ENCODE peak calls at places on chromosome 11, in ten cellular contexts. D is BE2C, F is adrenal gland, J is neural progenitor cell, T is MM.1S, Q is fibroblast of the aortic adventitia, E is endothelial cell of umbilical vein, Y is heart right ventricle, M is IMR-90, H is fibroblast of lung. O is an unnamed sample.

GRCh38 chr11:8867856-8868705 is 42.9 kb upstream of the AKIP1 start:
- DNase-seq in Y (no peak), F (no peak), M (peak), T (no peak), D (no peak), Q (peak), H (peak), E (no peak), J (no peak), O (no peak)

GRCh38 chr11:125236072-125236825 is 71.7 kb downstream of the PKNOX2 start:
- DNase-seq in Q (no peak), D (no peak), M (no peak), T (no peak), Y (no peak), E (no peak), F (no peak), H (no peak), J (no peak), O (no peak)

GRCh38 chr11:129023968-129024676 is 81.5 kb upstream of the TP53AIP1 start:
- DNase-seq in E (peak), H (no peak), M (peak), Q (peak), Y (no peak), T (peak), D (no peak), F (no peak), J (peak), O (no peak)

GRCh38 chr11:94315664-94316063 is 11.3 kb downstream of the IZUMO1R start:
- DNase-seq in M (peak), Q (peak), H (no peak), F (no peak), D (no peak), E (no peak), Y (no peak), J (no peak), T (no peak), O (no peak)

GRCh38 chr11:45967506-45967905 is 45.0 kb downstream of the LARGE2 start:
- DNase-seq in Y (no peak), D (no peak), E (no peak), H (no peak), Q (no peak), F (no peak), M (no peak), J (no peak), T (no peak), O (no peak)

GRCh38 chr11:1453611-1454386 is 32.8 kb downstream of the MOB2 start:
- DNase-seq in F (no peak), Q (no peak), T (peak), Y (no peak), J (peak), E (no peak), M (no peak), D (no peak), H (no peak), O (no peak)

GRCh38 chr11:109374032-109374431 is 48.0 kb upstream of the C11orf87 start:
- DNase-seq in Y (no peak), T (no peak), D (no peak), F (no peak), H (no peak), E (no peak), M (no peak), Q (no peak), J (no peak), O (no peak)

GRCh38 chr11:45537617-45538016 is 127.8 kb downstream of the CHST1 start:
- DNase-seq in M (peak), F (no peak), H (no peak), E (no peak), T (no peak), D (no peak), Q (no peak), J (no peak), Y (no peak), O (no peak)

GRCh38 chr11:18668131-18668530 is 30.4 kb upstream of the TMEM86A start:
- DNase-seq in E (no peak), D (no peak), H (no peak), M (no peak), F (no peak), Q (no peak), Y (no peak), J (no peak), T (no peak), O (no peak)

GRCh38 chr11:73189315-73189714 is 28.8 kb upstream of the P2RY2 start:
- DNase-seq in E (no peak), F (peak), T (no peak), Y (no peak), M (no peak), J (no peak), Q (no peak), D (no peak), H (no peak), O (no peak)

GRCh38 chr11:110279881-110280280 is 16.5 kb downstream of the RDX start:
- DNase-seq in Y (no peak), E (peak), F (no peak), T (no peak), H (no peak), M (no peak), Q (no peak), J (no peak), D (no peak), O (no peak)

GRCh38 chr11:32892355-32893090 is at the start of gene QSER1:
- DNase-seq in Y (peak), H (peak), T (peak), M (peak), J (peak), D (peak), Q (peak), F (peak), E (peak), O (no peak)

GRCh38 chr11:85783758-85784157 is 27.2 kb downstream of the SYTL2 start:
- DNase-seq in D (no peak), F (no peak), Y (no peak), H (no peak), M (no peak), J (no peak), E (no peak), Q (peak), T (no peak), O (no peak)

GRCh38 chr11:45102361-45102809 is 44.1 kb upstream of the PRDM11 start:
- DNase-seq in J (no peak), E (no peak), H (peak), Y (no peak), D (no peak), F (no peak), Q (no peak), T (no peak), M (no peak), O (no peak)

GRCh38 chr11:37948258-37948657 is 1350.2 kb upstream of the RAG2 start:
- DNase-seq in D (no peak), M (no peak), F (no peak), H (no peak), Q (no peak), J (no peak), T (no peak), Y (no peak), E (no peak), O (no peak)

GRCh38 chr11:69493931-69494821 is 12.7 kb downstream of the LINC01488 start:
- DNase-seq in Y (no peak), H (no peak), J (no peak), F (peak), T (no peak), M (no peak), E (peak), Q (no peak), D (no peak), O (no peak)

GRCh38 chr11:100830978-100831732 is 144.1 kb downstream of the ARHGAP42 start:
- DNase-seq in E (peak), T (no peak), D (no peak), M (peak), H (peak), Q (peak), J (no peak), Y (no peak), F (no peak), O (no peak)

GRCh38 chr11:26188559-26188958 is 143.4 kb upstream of the ANO3 start:
- DNase-seq in Y (no peak), J (no peak), E (no peak), H (peak), M (peak), T (no peak), F (no peak), Q (peak), D (no peak), O (no peak)

GRCh38 chr11:37905707-37906417 is 1307.8 kb upstream of the RAG2 start:
- DNase-seq in F (no peak), Q (no peak), Y (no peak), E (no peak), J (no peak), M (no peak), D (no peak), T (no peak), H (no peak), O (no peak)

GRCh38 chr11:62208785-62209144 is 292 bp downstream of the SCGB2A1 start:
- DNase-seq in Y (no peak), H (no peak), D (no peak), T (no peak), Q (no peak), J (no peak), E (no peak), F (no peak), M (no peak), O (no peak)

GRCh38 chr11:64712430-64713030 is 10.5 kb downstream of the NRXN2 start:
- DNase-seq in E (no peak), D (no peak), Y (no peak), H (no peak), F (no peak), Q (no peak), M (no peak), J (no peak), T (no peak), O (no peak)

GRCh38 chr11:84930863-84931262 is 696.3 kb downstream of the DLG2 start:
- DNase-seq in Y (no peak), H (no peak), J (no peak), T (no peak), F (no peak), M (no peak), E (no peak), Q (no peak), D (no peak), O (no peak)

GRCh38 chr11:61102667-61103491 is 590 bp downstream of the CD5 start:
- DNase-seq in F (peak), E (no peak), Y (no peak), T (no peak), H (no peak), Q (no peak), J (no peak), D (no peak), M (no peak), O (no peak)

GRCh38 chr11:81959341-81959740 is 774.3 kb downstream of the FAM181B start:
- DNase-seq in Y (no peak), H (no peak), M (no peak), E (no peak), Q (no peak), J (peak), D (no peak), T (no peak), F (no peak), O (no peak)

GRCh38 chr11:133146697-133147306 is 385.5 kb downstream of the OPCML start:
- DNase-seq in D (no peak), T (no peak), J (no peak), E (no peak), Q (no peak), M (no peak), Y (no peak), F (no peak), H (no peak), O (no peak)

GRCh38 chr11:6742260-6742659 is 29.5 kb downstream of the OR2AG2 start:
- DNase-seq in M (no peak), F (no peak), Q (no peak), T (no peak), Y (no peak), E (no peak), D (no peak), J (no peak), H (no peak), O (no peak)

GRCh38 chr11:126101930-126102283 is 39.2 kb upstream of the CDON start:
- DNase-seq in M (no peak), Y (no peak), T (no peak), Q (no peak), H (no peak), J (no peak), E (no peak), D (no peak), F (no peak), O (no peak)

GRCh38 chr11:71181566-71181965 is 70.8 kb downstream of the SHANK2 start:
- DNase-seq in Q (no peak), M (no peak), J (no peak), F (no peak), T (no peak), Y (no peak), D (no peak), E (no peak), H (no peak), O (no peak)

GRCh38 chr11:112931686-112932085 is 29.5 kb upstream of the NCAM1 start:
- DNase-seq in Q (no peak), J (no peak), T (no peak), H (no peak), Y (no peak), D (no peak), F (no peak), E (no peak), M (no peak), O (no peak)

GRCh38 chr11:61509058-61510029 is 795 bp downstream of the LRRC10B start:
- DNase-seq in F (peak), H (peak), J (peak), E (peak), M (peak), Q (peak), T (peak), D (peak), Y (peak), O (peak)

GRCh38 chr11:10309163-10310093 is 4.6 kb downstream of the ADM start:
- DNase-seq in E (peak), Q (peak), H (peak), Y (peak), M (peak), D (no peak), F (peak), J (no peak), T (peak), O (peak)

GRCh38 chr11:100010393-100010792 is 676.7 kb upstream of the ARHGAP42 start:
- DNase-seq in J (no peak), M (no peak), D (peak), Y (no peak), Q (no peak), H (no peak), E (no peak), F (no peak), T (no peak), O (no peak)

GRCh38 chr11:124673333-124674167 is at the start of the genes SIAE and SPA17:
- DNase-seq in Y (peak), Q (peak), E (peak), D (peak), F (peak), H (peak), J (peak), T (peak), M (peak), O (peak)

GRCh38 chr11:19763315-19763714 is 50.7 kb downstream of the NAV2 start:
- DNase-seq in Y (no peak), T (no peak), D (no peak), E (peak), M (no peak), F (no peak), H (no peak), J (no peak), Q (peak), O (no peak)

GRCh38 chr11:17333799-17334586 is 17.6 kb upstream of the NCR3LG1 start:
- DNase-seq in Y (peak), T (no peak), F (no peak), M (no peak), Q (no peak), D (no peak), E (no peak), H (no peak), J (no peak), O (no peak)

GRCh38 chr11:72446929-72447753 is 12.8 kb upstream of the CLPB start:
- DNase-seq in T (peak), J (peak), Q (peak), E (peak), H (peak), Y (no peak), F (peak), D (no peak), M (peak), O (peak)

GRCh38 chr11:66238786-66239413 is 29.5 kb upstream of the RAB1B start:
- DNase-seq in F (no peak), H (no peak), J (no peak), Q (no peak), M (no peak), Y (no peak), E (no peak), D (no peak), T (no peak), O (no peak)

GRCh38 chr11:1763796-1764661 is at the start of gene CTSD:
- DNase-seq in F (peak), E (peak), Q (peak), J (peak), D (peak), M (peak), H (peak), T (peak), Y (peak), O (no peak)

DNA sequence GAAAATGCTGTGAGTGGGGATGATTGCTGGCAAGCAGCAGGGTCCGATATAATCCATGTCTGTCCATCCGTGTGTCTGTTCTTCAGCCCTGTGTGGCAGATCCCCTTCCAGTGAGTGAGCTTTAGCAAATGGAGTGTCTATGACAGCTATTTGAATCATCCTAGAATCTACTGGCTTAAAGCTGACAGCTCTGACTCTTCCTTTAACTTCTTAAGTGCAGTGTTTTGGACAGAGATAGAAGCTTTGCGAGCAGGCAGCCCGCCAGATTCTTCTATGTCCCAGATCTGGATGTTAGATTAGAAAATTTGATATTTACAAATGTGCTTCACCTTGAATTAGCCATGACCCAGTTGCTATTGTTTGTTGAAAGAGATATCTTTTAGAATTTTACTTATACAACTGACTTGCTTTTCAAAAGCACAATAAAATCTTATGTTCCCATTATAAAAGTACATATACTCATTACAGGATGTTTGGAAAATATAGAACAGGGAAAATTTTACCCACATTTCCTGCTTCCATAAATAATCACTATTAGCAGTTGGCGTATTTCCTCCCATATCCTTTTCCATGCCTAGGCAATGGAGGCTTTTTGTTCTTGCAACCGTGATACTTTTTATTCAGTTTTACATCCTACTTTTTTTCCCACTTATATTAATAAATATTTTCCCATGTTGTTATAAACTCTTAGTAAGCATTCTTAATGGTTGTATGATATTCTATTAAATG is 124.5 kb downstream of the COMMD9 start:
- DNase-seq in T (no peak), M (peak), Q (no peak), Y (no peak), J (no peak), E (peak), D (peak), F (peak), H (peak), O (no peak)
- H3K4me3 ChIP-seq in T (no peak), M (no peak), Q (no peak), Y (no peak), J (no peak), E (no peak), D (peak), F (no peak), H (no peak), O (no peak)

GRCh38 chr11:77115181-77115611 is 12.6 kb downstream of the OMP start:
- DNase-seq in Y (no peak), E (no peak), M (no peak), Q (no peak), T (no peak), D (no peak), H (no peak), J (no peak), F (no peak), O (no peak)
- TF ChIP-seq CTCF in Y (peak), E (peak), M (no peak), Q (peak), T (peak), D (peak), H (peak), J (peak), F (peak), O (no peak)

GRCh38 chr11:131850507-131850906 is 480.1 kb downstream of the NTM start:
- DNase-seq in D (no peak), Y (no peak), M (no peak), H (no peak), F (no peak), J (peak), E (no peak), T (no peak), Q (no peak), O (no peak)
- H3K4me3 ChIP-seq in D (no peak), Y (no peak), M (no peak), H (no peak), F (no peak), J (no peak), E (no peak), T (no peak), Q (no peak), O (no peak)

GRCh38 chr11:3229673-3230630 is 2.3 kb downstream of the MRGPRE start:
- DNase-seq in E (no peak), Y (no peak), J (no peak), F (no peak), H (no peak), Q (no peak), D (no peak), T (no peak), M (no peak), O (no peak)

GRCh38 chr11:3227568-3228444 is 4.4 kb downstream of the MRGPRE start:
- DNase-seq in D (no peak), E (no peak), M (no peak), Q (no peak), Y (peak), T (no peak), J (no peak), F (no peak), H (no peak), O (no peak)

GRCh38 chr11:3226846-3227567 is 5.2 kb downstream of the MRGPRE start:
- DNase-seq in D (no peak), H (no peak), F (no peak), E (no peak), T (no peak), Y (peak), M (no peak), Q (no peak), J (no peak), O (no peak)

GRCh38 chr11:3225826-3226750 is 6.1 kb downstream of the MRGPRE start:
- DNase-seq in Q (no peak), T (no peak), J (no peak), D (no peak), Y (no peak), F (no peak), M (no peak), H (no peak), E (no peak), O (no peak)

DNA sequence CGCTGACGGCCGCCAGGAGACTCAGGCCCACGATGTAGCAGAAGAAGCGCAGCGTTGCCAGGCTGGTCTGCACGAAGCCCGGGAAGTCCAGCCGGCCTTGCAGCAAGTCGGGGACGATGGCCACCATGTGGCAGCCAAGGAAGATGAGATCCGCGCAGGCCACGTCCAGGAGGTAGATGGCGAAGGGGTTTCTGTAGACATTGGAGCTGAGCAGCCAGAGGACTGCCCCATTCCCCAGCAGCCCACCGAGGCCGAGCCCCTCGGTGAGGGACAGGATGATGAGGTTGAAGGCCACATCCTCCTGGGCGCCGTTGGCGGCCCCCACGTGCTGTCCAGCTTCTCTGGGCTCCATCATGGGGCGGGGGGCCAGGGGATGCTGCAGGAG is 3.8 kb downstream of the MRGPRE start:
- DNase-seq in Q (no peak), D (no peak), T (no peak), E (no peak), M (no peak), H (no peak), J (no peak), Y (peak), F (no peak), O (no peak)
- TF ChIP-seq CTCF in Q (no peak), D (no peak), T (no peak), E (no peak), M (no peak), H (no peak), J (no peak), Y (no peak), F (no peak), O (no peak)

GRCh38 chr11:12679471-12679870 is 5.2 kb downstream of the TEAD1 start:
- DNase-seq in Y (no peak), J (no peak), E (no peak), M (no peak), T (no peak), F (no peak), H (no peak), Q (no peak), D (no peak), O (no peak)

GRCh38 chr11:12680246-12680939 is 6.2 kb downstream of the TEAD1 start:
- DNase-seq in D (peak), T (peak), E (no peak), Y (peak), H (peak), J (peak), F (peak), Q (peak), M (peak), O (no peak)

GRCh38 chr11:12678092-12678491 is 3.9 kb downstream of the TEAD1 start:
- DNase-seq in F (no peak), T (no peak), M (no peak), Y (no peak), Q (peak), J (no peak), H (no peak), E (no peak), D (no peak), O (no peak)

GRCh38 chr11:12677131-12677530 is 2.9 kb downstream of the TEAD1 start:
- DNase-seq in T (no peak), D (peak), J (peak), H (peak), E (peak), F (no peak), Q (peak), Y (no peak), M (no peak), O (no peak)

DNA sequence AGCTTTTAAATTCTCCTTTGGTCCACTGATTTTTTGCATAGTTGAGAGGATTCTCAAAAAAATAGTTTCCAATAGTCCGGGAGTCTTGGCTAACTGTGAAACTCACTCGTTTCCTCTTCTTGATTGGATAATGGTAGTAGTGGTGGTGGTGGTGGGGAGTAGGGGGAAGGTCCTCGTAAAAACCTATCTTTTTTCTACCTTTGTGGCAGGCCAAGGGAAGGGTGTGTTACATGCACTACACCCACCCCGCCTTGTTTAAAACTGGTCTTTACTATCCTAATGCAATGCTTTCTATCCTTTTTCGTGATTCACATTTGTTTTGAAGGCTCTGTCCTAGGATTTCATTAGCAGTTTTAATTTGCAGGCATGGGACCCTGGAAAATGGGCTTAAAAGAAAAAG is 4.8 kb downstream of the TEAD1 start:
- DNase-seq in Y (no peak), J (no peak), E (no peak), Q (no peak), F (no peak), T (no peak), M (no peak), D (no peak), H (no peak), O (no peak)
- H3K4me3 ChIP-seq in Y (no peak), J (peak), E (no peak), Q (peak), F (no peak), T (no peak), M (no peak), D (peak), H (peak), O (peak)